ENCODE peak calls at places on chromosomes 5 and 9, in eight cellular contexts. F is GM13976; B is coronary artery; C is Jurkat, Clone E6-1; V is HTR-8/SVneo; R is tibial nerve; L is CD8-positive, alpha-beta T cell; O is cerebellar cortex. K is an unnamed sample.

GRCh38 chr5:1923341-1923740 is 40.6 kb upstream of the IRX4 start:
- DNase-seq in F (no peak), C (no peak), R (no peak), B (peak), V (no peak), O (no peak), L (no peak), K (no peak)

GRCh38 chr5:172919525-172920446 is 39.4 kb upstream of the RPL26L1 start:
- DNase-seq in O (peak), R (no peak), F (no peak), L (no peak), V (no peak), B (no peak), C (no peak), K (no peak)

GRCh38 chr5:89265511-89266169 is 382.7 kb upstream of the MEF2C start:
- DNase-seq in L (no peak), B (no peak), R (no peak), O (no peak), V (no peak), C (no peak), F (no peak), K (no peak)

GRCh38 chr5:170638454-170639220 is 134.8 kb downstream of the KCNIP1 start:
- DNase-seq in R (peak), C (peak), L (peak), V (peak), O (peak), F (peak), B (peak), K (peak)

GRCh38 chr5:125043781-125044391 is 297.4 kb upstream of the ZNF608 start:
- DNase-seq in R (no peak), F (no peak), O (peak), L (no peak), B (no peak), C (no peak), V (peak), K (no peak)

GRCh38 chr5:119537704-119538103 is 85.4 kb downstream of the HSD17B4 start:
- DNase-seq in R (no peak), V (no peak), O (no peak), C (no peak), B (no peak), F (peak), L (no peak), K (no peak)

GRCh38 chr5:68409259-68409658 is 193.7 kb downstream of the PIK3R1 start:
- DNase-seq in F (no peak), L (no peak), V (no peak), B (no peak), R (no peak), O (no peak), C (no peak), K (no peak)

GRCh38 chr5:133227082-133227481 is 175.3 kb downstream of the HSPA4 start:
- DNase-seq in R (no peak), O (no peak), C (no peak), L (no peak), V (no peak), B (no peak), F (peak), K (no peak)

GRCh38 chr9:125986966-125987365 is 239.8 kb downstream of the PBX3 start:
- DNase-seq in V (no peak), F (no peak), L (no peak), R (no peak), O (no peak), C (no peak), B (peak), K (no peak)

GRCh38 chr5:92552206-92553160 is 1028.5 kb downstream of the NR2F1-AS1 start:
- DNase-seq in L (no peak), O (peak), F (no peak), V (peak), R (no peak), C (peak), B (no peak), K (no peak)

GRCh38 chr5:150122158-150122510 is 33.5 kb downstream of the PDGFRB start:
- DNase-seq in C (peak), R (no peak), B (peak), L (no peak), F (peak), O (no peak), V (no peak), K (peak)

GRCh38 chr5:167442922-167443321 is 848.5 kb upstream of the WWC1 start:
- DNase-seq in V (no peak), F (no peak), L (no peak), C (no peak), B (no peak), O (no peak), R (no peak), K (no peak)

GRCh38 chr5:74370168-74370567 is 270.4 kb downstream of the ENC1 start:
- DNase-seq in V (no peak), L (no peak), C (no peak), O (no peak), F (no peak), R (no peak), B (peak), K (no peak)

GRCh38 chr5:16456103-16456832 is 9.3 kb downstream of the ZNF622 start:
- DNase-seq in L (peak), V (peak), O (peak), R (no peak), C (peak), B (no peak), F (peak), K (peak)

GRCh38 chr9:69397384-69398214 is 72.6 kb downstream of the ENTREP1 start:
- DNase-seq in F (no peak), C (no peak), O (no peak), V (no peak), L (no peak), B (no peak), R (no peak), K (no peak)

GRCh38 chr5:24162343-24162742 is 482.4 kb downstream of the CDH10 start:
- DNase-seq in F (no peak), L (no peak), R (no peak), V (no peak), B (no peak), C (no peak), O (no peak), K (no peak)

GRCh38 chr5:6408627-6409446 is 30.5 kb upstream of the MED10 start:
- DNase-seq in F (no peak), V (no peak), L (no peak), R (no peak), O (no peak), B (peak), C (no peak), K (no peak)

GRCh38 chr9:27432308-27432707 is 91.8 kb upstream of the IFNK start:
- DNase-seq in V (no peak), R (no peak), F (no peak), C (peak), L (no peak), B (no peak), O (no peak), K (no peak)

GRCh38 chr9:1575939-1576338 is 439.2 kb upstream of the SMARCA2 start:
- DNase-seq in B (no peak), O (no peak), F (no peak), C (no peak), R (no peak), V (no peak), L (no peak), K (no peak)

GRCh38 chr5:33929925-33930690 is 6.1 kb upstream of the RXFP3 start:
- DNase-seq in O (no peak), V (no peak), B (no peak), L (no peak), F (no peak), R (no peak), C (no peak), K (no peak)

GRCh38 chr5:4553968-4554367 is 586.2 kb upstream of the ADAMTS16 start:
- DNase-seq in L (no peak), C (no peak), R (no peak), F (no peak), O (no peak), B (no peak), V (no peak), K (no peak)

GRCh38 chr9:117775576-117775975 is 71.4 kb downstream of the TLR4 start:
- DNase-seq in C (no peak), R (no peak), B (no peak), F (no peak), L (no peak), V (no peak), O (peak), K (no peak)

GRCh38 chr5:23977996-23978395 is 470.6 kb downstream of the PRDM9 start:
- DNase-seq in B (no peak), L (no peak), R (no peak), O (peak), V (no peak), C (peak), F (no peak), K (no peak)

GRCh38 chr9:110996436-110997224 is 41.6 kb downstream of the LPAR1 start:
- DNase-seq in B (no peak), L (no peak), O (no peak), V (no peak), R (peak), F (no peak), C (no peak), K (no peak)

GRCh38 chr5:1251678-1252580 is 26.7 kb downstream of the SLC6A18 start:
- DNase-seq in C (no peak), L (no peak), R (no peak), B (no peak), O (no peak), F (no peak), V (no peak), K (no peak)

GRCh38 chr9:126510564-126510963 is 103.2 kb upstream of the LMX1B start:
- DNase-seq in L (no peak), F (no peak), O (no peak), B (no peak), R (no peak), C (no peak), V (no peak), K (no peak)

GRCh38 chr9:134258332-134258731 is 67.9 kb upstream of the RXRA start:
- DNase-seq in F (no peak), B (no peak), L (no peak), V (no peak), O (peak), R (no peak), C (no peak), K (no peak)

GRCh38 chr5:141637693-141638419 is 1.1 kb downstream of the RELL2 start:
- DNase-seq in F (peak), B (no peak), L (peak), C (peak), R (no peak), V (peak), O (peak), K (peak)

GRCh38 chr9:117551171-117551570 is 136.3 kb upstream of the ASTN2 start:
- DNase-seq in B (no peak), V (no peak), R (no peak), L (no peak), O (no peak), C (no peak), F (no peak), K (no peak)

GRCh38 chr9:87646546-87646945 is 79.4 kb upstream of the CTSL start:
- DNase-seq in B (no peak), V (no peak), L (no peak), C (no peak), F (no peak), R (no peak), O (no peak), K (no peak)

GRCh38 chr9:130626249-130626982 is 38.0 kb upstream of the PRDM12 start:
- DNase-seq in C (no peak), L (no peak), F (no peak), R (no peak), B (no peak), O (no peak), V (no peak), K (no peak)

GRCh38 chr9:86557918-86558317 is 203.7 kb upstream of the TUT7 start:
- DNase-seq in L (no peak), O (no peak), B (no peak), F (no peak), R (no peak), V (no peak), C (no peak), K (no peak)

GRCh38 chr5:173923236-173924104 is 35.3 kb downstream of the CPEB4 start:
- DNase-seq in R (no peak), L (no peak), F (no peak), B (no peak), O (peak), V (no peak), C (no peak), K (no peak)

GRCh38 chr9:25994605-25995004 is 316.4 kb upstream of the TUSC1 start:
- DNase-seq in L (no peak), B (no peak), C (peak), R (no peak), F (no peak), V (no peak), O (no peak), K (no peak)

GRCh38 chr9:79193001-79193400 is 378.8 kb upstream of the TLE4 start:
- DNase-seq in C (no peak), B (no peak), V (peak), L (no peak), F (no peak), O (no peak), R (no peak), K (no peak)

GRCh38 chr9:33223696-33224095 is 16.3 kb upstream of the SPINK4 start:
- DNase-seq in R (no peak), O (no peak), L (no peak), B (no peak), V (no peak), C (no peak), F (no peak), K (no peak)

K was measured in germinal center.